ENCODE peak calls at places on chromosomes 1 and 21, in nine cellular contexts. I is GM13977, P is left lung, O is cardiac muscle cell, V is progenitor cell of endocrine pancreas, H is colonic mucosa, C is esophagus muscularis mucosa, Z is fibroblast of lung, L is ovary. X is an unnamed sample.

GRCh38 chr1:171984262-171984661 is 143.0 kb downstream of the DNM3 start:
- DNase-seq in I (no peak), P (no peak), O (no peak), V (no peak), H (peak), C (no peak), Z (no peak), L (peak), X (no peak)

GRCh38 chr1:1470626-1471388 is 758 bp upstream of the ATAD3B start:
- DNase-seq in I (no peak), P (no peak), O (peak), V (no peak), H (peak), C (no peak), Z (no peak), L (no peak), X (no peak)

GRCh38 chr1:189150624-189151023 is 1327.0 kb downstream of the BRINP3 start:
- DNase-seq in I (no peak), P (no peak), O (no peak), V (no peak), H (no peak), C (no peak), Z (no peak), L (no peak), X (no peak)

GRCh38 chr1:224589006-224589405 is 27.1 kb upstream of the CNIH3 start:
- DNase-seq in I (no peak), P (no peak), O (no peak), V (no peak), H (no peak), C (peak), Z (peak), L (no peak), X (no peak)

GRCh38 chr21:16569679-16570078 is 839.9 kb downstream of the USP25 start:
- DNase-seq in I (no peak), P (no peak), O (no peak), V (no peak), H (no peak), C (no peak), Z (no peak), L (no peak), X (no peak)

GRCh38 chr1:115666702-115667101 is 24.9 kb downstream of the VANGL1 start:
- DNase-seq in I (no peak), P (no peak), O (no peak), V (no peak), H (no peak), C (no peak), Z (no peak), L (no peak), X (no peak)

GRCh38 chr1:30450818-30451233 is 272.6 kb downstream of the MATN1 start:
- DNase-seq in I (peak), P (no peak), O (no peak), V (peak), H (no peak), C (peak), Z (no peak), L (no peak), X (no peak)

GRCh38 chr1:177600371-177600770 is 369.5 kb downstream of the SEC16B start:
- DNase-seq in I (no peak), P (no peak), O (no peak), V (no peak), H (no peak), C (peak), Z (no peak), L (no peak), X (no peak)

GRCh38 chr1:221712776-221713431 is 29.0 kb downstream of the DUSP10 start:
- DNase-seq in I (peak), P (no peak), O (no peak), V (no peak), H (peak), C (no peak), Z (no peak), L (no peak), X (no peak)

GRCh38 chr21:33402011-33402979 is 918 bp upstream of the IFNGR2 start:
- DNase-seq in I (peak), P (peak), O (peak), V (no peak), H (peak), C (peak), Z (peak), L (peak), X (no peak)

GRCh38 chr21:31554511-31555022 is 104.9 kb upstream of the SOD1 start:
- DNase-seq in I (peak), P (no peak), O (no peak), V (no peak), H (no peak), C (no peak), Z (no peak), L (no peak), X (no peak)

DNA sequence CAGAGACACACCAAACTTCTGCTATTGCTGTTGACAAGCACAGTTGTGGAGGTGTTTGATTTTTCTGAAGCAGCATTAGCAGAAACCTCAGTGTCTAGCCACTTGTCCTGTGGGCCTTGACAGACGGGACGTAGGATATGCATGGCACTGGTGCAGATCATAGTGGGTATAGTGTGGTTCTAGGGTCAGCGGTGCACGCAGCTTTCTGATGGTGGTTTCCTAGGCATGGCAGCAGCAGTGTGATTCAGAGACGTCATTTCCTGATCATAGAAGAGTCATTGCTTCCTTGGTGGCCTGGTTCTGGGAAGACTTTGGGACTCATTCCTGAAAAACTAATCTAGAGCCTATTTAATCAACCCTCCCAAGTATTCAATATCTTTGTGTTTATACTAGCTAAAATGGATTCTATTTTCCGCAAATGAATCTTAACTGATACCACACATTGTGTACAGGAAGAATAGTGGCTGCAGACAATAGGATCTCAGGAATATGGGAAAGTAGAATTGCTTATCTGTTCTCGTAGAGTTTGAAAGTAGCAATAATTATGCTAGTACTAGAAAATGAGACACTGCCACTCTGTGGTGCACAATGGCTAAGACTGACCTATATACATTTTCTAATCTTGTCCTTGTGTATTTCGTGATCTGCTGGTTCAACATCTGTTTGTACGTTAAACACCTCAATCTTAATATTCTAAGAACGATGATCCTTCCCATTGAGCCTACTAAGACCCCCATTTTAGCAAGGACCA is 2.8 kb upstream of the USP1 start:
- DNase-seq in I (no peak), P (no peak), O (no peak), V (no peak), H (no peak), C (no peak), Z (peak), L (no peak), X (no peak)
- TF ChIP-seq CTCF in I (no peak), P (no peak), O (no peak), V (peak), H (no peak), C (no peak), Z (no peak), L (no peak), X (no peak)

GRCh38 chr1:53267761-53268160 is 29.4 kb upstream of the MAGOH start:
- DNase-seq in I (no peak), P (no peak), O (no peak), V (no peak), H (no peak), C (no peak), Z (no peak), L (no peak), X (no peak)

GRCh38 chr1:53264048-53264447 is 25.7 kb upstream of the MAGOH start:
- DNase-seq in I (no peak), P (no peak), O (no peak), V (no peak), H (no peak), C (no peak), Z (no peak), L (no peak), X (no peak)

GRCh38 chr1:53262000-53262399 is 23.7 kb upstream of the MAGOH start:
- DNase-seq in I (no peak), P (no peak), O (no peak), V (no peak), H (no peak), C (no peak), Z (no peak), L (no peak), X (no peak)

GRCh38 chr1:53265581-53265980 is 27.3 kb upstream of the MAGOH start:
- DNase-seq in I (no peak), P (no peak), O (no peak), V (no peak), H (no peak), C (no peak), Z (no peak), L (no peak), X (no peak)

DNA sequence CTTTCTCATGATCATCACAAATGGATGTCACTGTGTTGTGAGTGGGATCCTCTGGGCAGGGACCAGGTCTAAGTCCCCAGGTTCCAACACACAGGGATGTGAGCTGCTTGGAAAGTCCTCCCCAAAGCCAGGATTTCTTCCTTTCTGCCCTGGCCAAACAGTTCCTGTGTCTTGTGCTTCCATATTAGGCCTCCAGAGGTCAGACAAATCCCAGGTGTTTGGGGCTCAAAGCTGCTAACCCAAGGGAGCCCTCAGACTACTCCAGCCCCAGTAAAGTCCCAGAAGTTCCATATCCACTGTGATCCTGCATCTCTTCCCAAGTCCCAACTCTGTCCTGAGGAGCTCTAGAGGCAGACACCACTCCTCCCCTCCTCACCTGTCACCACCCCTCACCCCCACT is 27.7 kb upstream of the MAGOH start:
- DNase-seq in I (no peak), P (no peak), O (no peak), V (no peak), H (no peak), C (no peak), Z (peak), L (no peak), X (no peak)
- TF ChIP-seq CTCF in I (peak), P (no peak), O (peak), V (peak), H (no peak), C (no peak), Z (no peak), L (no peak), X (no peak)

DNA sequence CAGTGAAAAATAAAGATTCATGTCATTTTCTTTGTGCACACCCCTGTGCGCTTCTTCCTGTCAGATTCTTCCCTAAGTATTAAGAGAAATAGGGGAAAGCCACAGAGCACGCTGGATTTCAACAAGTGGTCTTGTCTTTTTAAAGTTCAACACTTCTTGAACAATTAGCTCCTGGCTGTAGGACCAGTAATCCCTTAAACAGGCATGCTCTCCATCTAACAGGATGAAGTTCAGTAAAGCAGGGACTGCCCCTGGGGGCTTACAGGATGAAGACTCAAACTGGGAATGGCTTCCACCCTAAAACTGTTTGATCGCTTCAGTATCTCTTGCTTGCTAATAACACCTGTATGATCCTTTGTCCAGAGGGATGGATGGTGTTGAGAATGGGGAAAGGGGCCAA is 4.2 kb downstream of the PSMB4 start:
- DNase-seq in I (no peak), P (no peak), O (no peak), V (no peak), H (no peak), C (no peak), Z (no peak), L (no peak), X (no peak)
- TF ChIP-seq CTCF in I (no peak), P (no peak), O (no peak), V (no peak), H (no peak), C (no peak), Z (no peak), L (no peak), X (no peak)

DNA sequence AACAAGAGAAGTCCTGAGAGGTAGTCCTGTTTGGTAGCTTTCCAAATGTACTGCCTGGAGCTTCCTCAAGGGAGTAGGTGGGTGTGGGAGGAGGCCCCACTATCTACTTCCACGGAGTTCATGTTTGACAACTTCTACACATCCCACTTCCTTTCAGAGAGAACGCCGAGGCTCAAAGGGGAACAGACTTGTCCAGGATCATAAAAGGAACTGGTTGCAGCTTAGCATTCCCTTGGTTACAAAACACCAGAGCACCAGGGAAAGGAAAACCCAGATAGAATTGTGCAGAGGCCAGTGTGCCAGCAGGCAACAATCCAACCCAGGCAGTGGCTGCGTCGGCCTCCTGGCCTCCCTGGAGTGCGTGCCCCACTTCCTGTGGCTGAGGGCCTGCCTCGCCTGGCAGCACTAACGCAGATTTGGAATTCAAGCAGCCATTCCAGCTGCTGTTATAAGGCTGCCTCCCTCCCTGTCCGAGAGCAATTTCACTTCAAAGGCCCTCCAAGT is 4.2 kb upstream of the RAP1GAP start:
- DNase-seq in I (peak), P (peak), O (no peak), V (no peak), H (peak), C (no peak), Z (peak), L (peak), X (no peak)
- TF ChIP-seq CTCF in I (no peak), P (no peak), O (no peak), V (no peak), H (no peak), C (no peak), Z (no peak), L (no peak), X (no peak)

DNA sequence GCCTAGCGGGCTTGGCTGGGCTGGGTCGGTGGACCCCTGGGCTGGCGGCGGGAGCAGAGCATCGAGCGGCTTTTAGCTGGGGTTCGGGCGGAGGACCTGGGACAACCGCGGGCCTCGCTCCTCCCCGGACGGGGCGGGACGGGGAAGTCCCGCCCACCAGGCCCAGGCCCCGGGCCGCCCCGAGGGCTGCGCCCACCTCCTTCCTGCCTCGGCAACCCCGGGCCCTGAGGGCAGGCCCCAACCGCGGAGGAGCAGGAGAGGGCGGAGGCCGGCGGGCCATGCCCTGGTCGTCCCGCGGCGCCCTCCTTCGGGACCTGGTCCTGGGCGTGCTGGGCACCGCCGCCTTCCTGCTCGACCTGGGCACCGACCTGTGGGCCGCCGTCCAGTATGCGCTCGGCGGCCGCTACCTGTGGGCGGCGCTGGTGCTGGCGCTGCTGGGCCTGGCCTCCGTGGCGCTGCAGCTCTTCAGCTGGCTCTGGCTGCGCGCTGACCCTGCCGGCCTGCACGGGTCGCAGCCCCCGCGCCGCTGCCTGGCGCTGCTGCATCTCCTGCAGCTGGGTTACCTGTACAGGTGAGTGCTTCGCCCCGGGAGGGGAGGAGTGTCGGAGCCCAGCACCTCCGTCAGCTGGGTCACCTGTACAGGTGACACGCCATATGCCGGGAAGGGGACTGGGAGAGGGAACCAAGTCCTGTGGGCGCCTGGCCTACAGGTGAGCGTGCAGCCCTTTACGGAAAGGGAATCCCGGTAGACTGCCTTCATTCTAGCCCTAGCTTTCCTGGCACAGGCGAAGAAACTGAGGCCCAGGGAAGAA is at the start of gene XKR8:
- DNase-seq in I (peak), P (peak), O (peak), V (peak), H (peak), C (no peak), Z (peak), L (peak), X (no peak)
- TF ChIP-seq CTCF in I (peak), P (peak), O (peak), V (peak), H (peak), C (peak), Z (peak), L (peak), X (no peak)

DNA sequence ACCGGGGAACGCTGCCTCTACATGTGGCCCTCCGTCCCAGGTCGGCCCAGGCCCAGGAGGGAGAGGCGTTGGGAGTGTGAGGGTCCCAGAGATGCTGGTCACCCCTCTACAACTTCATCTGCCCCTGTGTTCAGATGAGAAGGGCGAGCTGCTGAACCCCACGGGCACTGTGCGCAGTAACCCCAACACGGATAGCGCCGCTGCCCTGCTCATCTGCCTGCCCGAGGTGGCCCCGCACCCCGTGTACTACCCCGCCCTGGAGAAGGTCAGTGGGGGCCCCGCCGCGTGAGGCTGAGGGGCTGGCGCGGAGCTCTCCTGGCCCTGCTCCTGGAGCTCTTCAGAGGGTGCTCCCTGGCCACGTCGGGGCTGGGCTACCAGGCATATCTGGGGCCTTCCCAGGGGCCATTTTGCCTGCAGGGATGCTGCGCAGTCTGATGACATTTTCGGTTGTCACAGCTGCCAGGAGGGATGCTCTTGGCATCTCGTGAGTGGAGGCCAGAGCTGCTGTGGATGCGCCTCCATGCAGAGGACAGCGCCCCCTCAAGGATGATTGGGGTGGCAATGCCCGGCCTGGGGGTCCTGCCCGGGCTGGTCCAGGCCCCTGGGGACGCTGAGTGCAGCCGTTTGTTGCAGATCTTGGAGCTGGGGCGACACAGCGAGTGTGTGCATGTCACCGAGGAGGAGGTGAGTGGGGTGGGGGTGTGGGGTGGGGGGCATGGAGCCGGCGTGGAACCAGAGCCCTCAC is 68.6 kb downstream of the PIK3CD start:
- DNase-seq in I (no peak), P (no peak), O (no peak), V (no peak), H (no peak), C (no peak), Z (no peak), L (no peak), X (no peak)
- TF ChIP-seq CTCF in I (no peak), P (no peak), O (no peak), V (no peak), H (no peak), C (no peak), Z (no peak), L (no peak), X (no peak)

GRCh38 chr1:203056516-203056915 is 29.3 kb downstream of the MYOG start:
- DNase-seq in I (no peak), P (no peak), O (no peak), V (no peak), H (no peak), C (no peak), Z (no peak), L (no peak), X (no peak)
- TF ChIP-seq CTCF in I (peak), P (no peak), O (no peak), V (no peak), H (no peak), C (no peak), Z (peak), L (no peak), X (no peak)

DNA sequence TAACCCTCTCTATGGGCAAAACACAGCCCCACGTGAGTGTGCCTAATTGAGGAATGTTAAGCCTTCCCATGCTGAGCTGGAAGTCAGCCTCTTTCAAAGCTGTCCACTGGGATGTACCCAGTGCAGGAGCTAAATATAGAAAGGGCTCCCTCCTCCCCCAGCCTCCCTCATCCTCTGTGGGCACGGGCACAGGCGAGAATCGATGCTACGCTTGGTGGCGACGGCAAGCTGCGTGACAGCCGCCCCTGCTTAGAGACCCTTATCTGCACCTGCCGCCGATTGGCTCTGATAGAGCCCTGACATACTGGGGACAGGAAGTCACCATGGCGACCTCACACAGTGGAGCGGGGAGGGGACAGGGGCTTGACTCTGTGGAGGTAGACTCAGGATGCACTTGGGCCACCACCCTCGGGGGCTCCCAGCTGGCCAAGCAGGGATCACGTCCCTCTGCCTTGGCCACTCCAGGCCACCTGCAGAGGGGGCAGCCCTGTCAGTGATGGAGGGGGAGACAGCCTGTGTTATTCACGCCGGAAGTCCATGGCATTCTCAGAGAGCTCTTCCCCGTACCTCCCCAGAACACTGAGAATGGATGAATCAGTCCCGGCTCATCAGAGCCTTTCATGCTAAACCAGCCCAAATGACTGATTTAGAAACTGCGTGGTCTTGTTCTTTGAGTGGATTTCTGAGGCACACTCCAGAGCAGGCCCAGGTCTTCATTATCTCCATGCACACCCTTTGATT is 84.8 kb downstream of the KCND3 start:
- DNase-seq in I (no peak), P (no peak), O (peak), V (no peak), H (no peak), C (no peak), Z (no peak), L (no peak), X (no peak)
- TF ChIP-seq CTCF in I (no peak), P (no peak), O (no peak), V (no peak), H (no peak), C (no peak), Z (no peak), L (no peak), X (no peak)